ENCODE peak calls at places on chromosomes 7 and 10, in four cellular contexts. C is K562, G is GM12891, K is GM12878. L is an unnamed sample.

GRCh38 chr7:97081901-97082300 is 35.6 kb upstream of the SDHAF3 start:
- DNase-seq in C (no peak), G (no peak), K (no peak), L (no peak)

GRCh38 chr10:52437205-52437646 is 123.1 kb downstream of the DKK1 start:
- DNase-seq in K (peak; percentile 2), G (no peak), C (no peak), L (no peak)

GRCh38 chr7:27155816-27156507 is 513 bp downstream of the HOXA7 start:
- DNase-seq in C (no peak), K (no peak), G (no peak), L (no peak)

GRCh38 chr10:6350609-6351008 is 147.9 kb downstream of the PFKFB3 start:
- DNase-seq in K (no peak), C (no peak), G (no peak), L (no peak)

GRCh38 chr10:59393349-59393748 is 31.0 kb upstream of the FAM13C start:
- DNase-seq in C (no peak), K (no peak), G (no peak), L (no peak)

GRCh38 chr10:14954934-14955333 is 1.0 kb upstream of the DCLRE1C start:
- DNase-seq in C (no peak), K (no peak), G (no peak), L (no peak)

GRCh38 chr10:23095966-23096813 is 811 bp downstream of the MSRB2 start:
- DNase-seq in K (no peak), C (no peak), G (peak; percentile 25), L (no peak)

GRCh38 chr7:98836811-98837631 is 32.8 kb downstream of the TMEM130 start:
- DNase-seq in C (peak; percentile 65), G (peak; percentile 47), K (no peak), L (peak; percentile 25)

GRCh38 chr7:93690021-93690420 is 115.5 kb upstream of the CALCR start:
- DNase-seq in C (no peak), G (no peak), K (no peak), L (no peak)

DNA sequence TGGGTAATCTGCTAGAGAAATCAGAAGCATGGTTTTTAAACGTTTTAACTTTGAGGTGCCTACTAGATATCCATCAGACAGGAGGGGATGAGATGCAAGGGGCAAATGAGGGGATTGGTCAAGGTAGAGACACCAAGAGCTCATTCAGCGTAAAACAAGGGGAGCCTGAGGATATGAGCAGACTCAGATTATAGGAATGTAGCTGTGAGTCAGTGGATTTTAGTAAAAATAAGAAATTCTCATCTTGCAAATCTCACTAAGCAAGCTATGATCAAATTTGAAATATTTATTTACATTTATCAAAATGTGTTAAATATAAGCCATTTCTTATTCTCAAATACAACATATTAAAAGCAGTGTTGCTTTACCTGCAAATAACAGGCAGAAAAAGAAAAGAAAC is 21.4 kb upstream of the TFEC start:
- DNase-seq in G (no peak), C (no peak), K (no peak), L (no peak)
- TF ChIP-seq SPI1 in G (no peak), C (no peak), K (no peak), L (no peak)

GRCh38 chr10:26725837-26726727 is 28.6 kb downstream of the PDSS1 start:
- DNase-seq in C (peak; percentile 59), G (no peak), K (no peak), L (peak; percentile 31)
- TF ChIP-seq SPI1 in C (no peak), G (no peak), K (no peak), L (no peak)

DNA sequence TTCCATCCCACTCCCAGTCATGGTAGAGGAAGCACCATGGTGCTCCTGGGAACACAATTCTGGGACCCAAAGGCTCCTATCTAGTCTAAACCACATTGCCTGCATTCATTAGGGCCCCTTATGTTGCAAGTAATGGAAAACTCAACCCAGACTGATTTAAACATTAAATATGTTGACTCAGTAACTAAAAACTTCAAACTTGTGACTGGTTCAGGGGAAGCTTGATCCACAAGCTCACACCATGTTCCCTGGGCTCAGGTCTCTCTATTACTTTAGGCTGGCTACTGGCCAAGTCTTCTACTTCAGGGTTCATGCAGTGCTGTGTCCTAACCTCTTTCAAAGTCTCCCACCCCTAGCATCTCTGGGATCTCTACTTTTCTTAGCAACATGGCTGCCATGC is 13.1 kb downstream of the WNT16 start:
- DNase-seq in G (no peak), C (no peak), K (no peak), L (no peak)
- TF ChIP-seq SPI1 in G (no peak), C (no peak), K (no peak), L (no peak)

GRCh38 chr7:4682621-4683042 is 537 bp downstream of the FOXK1 start:
- DNase-seq in G (no peak), C (peak; percentile 38), K (no peak), L (no peak)

GRCh38 chr7:4683043-4683883 is 1.2 kb downstream of the FOXK1 start:
- DNase-seq in K (no peak), C (peak; percentile 70), G (no peak), L (no peak)

GRCh38 chr7:4681218-4681851 is 760 bp upstream of the FOXK1 start:
- DNase-seq in C (no peak), K (no peak), G (no peak), L (no peak)

GRCh38 chr7:4683884-4684565 is 1.9 kb downstream of the FOXK1 start:
- DNase-seq in C (peak; percentile 28), G (no peak), K (peak; percentile 52), L (no peak)

DNA sequence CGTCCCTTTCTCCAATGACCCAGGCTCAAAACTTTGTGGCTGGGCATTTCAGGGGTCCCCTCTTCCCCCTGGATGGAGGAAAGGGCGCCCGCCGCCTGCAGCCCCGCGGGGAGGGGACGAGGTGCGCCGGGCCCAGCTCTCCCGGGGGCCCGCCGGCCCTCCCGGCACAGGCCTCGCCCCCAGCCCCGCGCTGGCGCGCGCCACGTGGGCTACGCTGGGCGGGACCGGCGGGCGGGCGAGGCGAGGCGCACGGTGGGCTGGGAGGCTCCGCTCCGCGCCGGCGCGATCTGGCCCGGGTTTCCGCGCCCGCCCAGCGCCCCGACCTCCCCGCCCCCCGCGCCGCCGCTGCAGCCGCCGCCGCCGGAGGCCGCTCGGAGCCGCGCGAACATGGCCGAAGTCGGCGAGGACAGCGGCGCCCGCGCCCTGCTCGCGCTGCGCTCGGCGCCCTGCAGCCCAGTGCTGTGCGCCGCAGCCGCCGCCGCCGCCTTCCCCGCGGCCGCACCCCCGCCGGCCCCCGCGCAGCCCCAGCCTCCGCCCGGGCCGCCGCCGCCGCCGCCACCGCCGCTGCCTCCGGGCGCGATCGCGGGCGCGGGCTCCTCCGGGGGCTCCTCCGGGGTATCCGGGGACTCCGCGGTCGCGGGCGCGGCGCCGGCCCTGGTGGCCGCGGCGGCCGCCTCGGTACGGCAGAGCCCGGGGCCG is at the start of gene FOXK1:
- DNase-seq in G (peak; percentile 84), K (no peak), C (peak; percentile 88), L (peak; percentile 45)
- TF ChIP-seq SPI1 in G (no peak), K (no peak), C (no peak), L (no peak)